ENCODE peak calls at places on chromosomes 11 and 22, in five cellular contexts. F, U, O, A and N are unnamed samples.

GRCh38 chr11:32262367-32262766 is 171.5 kb downstream of the RCN1 start:
- DNase-seq in F (no peak), U (no peak), O (no peak), A (no peak), N (no peak)

GRCh38 chr22:21041937-21042336 is 3.8 kb upstream of the LRRC74B start:
- DNase-seq in F (no peak), U (no peak), O (no peak), A (no peak), N (no peak)

GRCh38 chr11:10504490-10504889 is 36.5 kb downstream of the RNF141 start:
- DNase-seq in F (no peak), U (no peak), O (no peak), A (no peak), N (no peak)

GRCh38 chr11:17786824-17787525 is 52.4 kb downstream of the KCNC1 start:
- DNase-seq in F (no peak), U (no peak), O (no peak), A (no peak), N (no peak)

GRCh38 chr11:66720223-66720898 is 8.7 kb downstream of the SPTBN2 start:
- DNase-seq in F (peak; percentile 79), U (no peak), O (no peak), A (peak; percentile 45), N (no peak)

GRCh38 chr11:65422633-65423515 is at the start of gene NEAT1:
- DNase-seq in F (peak; percentile 93), U (peak; percentile 97), O (peak; percentile 93), A (no peak), N (no peak)

GRCh38 chr11:133977067-133977681 is 20.4 kb upstream of the IGSF9B start:
- DNase-seq in F (no peak), U (no peak), O (no peak), A (no peak), N (no peak)

GRCh38 chr11:326842-327580 is 6.4 kb upstream of the IFITM3 start:
- DNase-seq in F (peak; percentile 57), U (peak; percentile 91), O (no peak), A (no peak), N (no peak)

GRCh38 chr11:36123353-36124220 is 165.6 kb downstream of the COMMD9 start:
- DNase-seq in F (no peak), U (peak; percentile 51), O (no peak), A (no peak), N (no peak)

GRCh38 chr11:35619754-35620640 is 1.7 kb downstream of the FJX1 start:
- DNase-seq in F (peak; percentile 30), U (no peak), O (no peak), A (peak; percentile 42), N (no peak)

GRCh38 chr11:125315088-125315740 is 150.7 kb downstream of the PKNOX2 start:
- DNase-seq in F (no peak), U (no peak), O (no peak), A (no peak), N (no peak)

GRCh38 chr11:61138940-61139339 is 22.3 kb downstream of the VPS37C start:
- DNase-seq in F (no peak), U (peak; percentile 36), O (no peak), A (no peak), N (peak; percentile 57)

GRCh38 chr11:120219935-120220746 is 9.3 kb downstream of the OAF start:
- DNase-seq in F (no peak), U (no peak), O (no peak), A (no peak), N (no peak)

GRCh38 chr11:132913295-132913694 is 619.0 kb downstream of the OPCML start:
- DNase-seq in F (no peak), U (no peak), O (no peak), A (no peak), N (no peak)

GRCh38 chr22:23070418-23071162 is at the start of gene GNAZ:
- DNase-seq in F (peak; percentile 28), U (peak; percentile 47), O (no peak), A (no peak), N (peak; percentile 39)

GRCh38 chr11:19905280-19905853 is 192.7 kb downstream of the NAV2 start:
- DNase-seq in F (no peak), U (no peak), O (no peak), A (peak; percentile 61), N (no peak)

GRCh38 chr22:45703758-45704157 is 32.1 kb downstream of the ATXN10 start:
- DNase-seq in F (no peak), U (no peak), O (no peak), A (no peak), N (no peak)

GRCh38 chr11:88367310-88367709 is 29.8 kb upstream of the CTSC start:
- DNase-seq in F (no peak), U (no peak), O (no peak), A (no peak), N (no peak)

GRCh38 chr11:128503231-128503991 is 83.9 kb downstream of the ETS1 start:
- DNase-seq in F (no peak), U (no peak), O (no peak), A (no peak), N (no peak)